ENCODE peak calls at places on chromosomes 12 and 14, in four cellular contexts. N, X, H and L are unnamed samples.

GRCh38 chr12:106125351-106126085 is 13.2 kb downstream of the NUAK1 start:
- DNase-seq in N (no peak), X (no peak), H (no peak), L (no peak)

GRCh38 chr12:11662369-11662768 is 12.9 kb downstream of the ETV6 start:
- DNase-seq in N (no peak), X (no peak), H (no peak), L (no peak)

GRCh38 chr14:81388236-81388801 is 11.8 kb downstream of the STON2 start:
- DNase-seq in N (no peak), X (no peak), H (no peak), L (no peak)

GRCh38 chr14:94132285-94132887 is 3.0 kb upstream of the IFI27L2 start:
- DNase-seq in N (peak; percentile 69), X (no peak), H (peak; percentile 52), L (no peak)

GRCh38 chr12:42326466-42327226 is 679 bp downstream of the PPHLN1 start:
- DNase-seq in N (peak; percentile 14), X (no peak), H (peak; percentile 32), L (no peak)

GRCh38 chr12:46983959-46984833 is 95.2 kb upstream of the PCED1B start:
- DNase-seq in N (peak; percentile 76), X (no peak), H (peak; percentile 27), L (no peak)

GRCh38 chr12:95949801-95950206 is 6.7 kb downstream of the AMDHD1 start:
- DNase-seq in N (no peak), X (no peak), H (no peak), L (no peak)

GRCh38 chr14:34733245-34733644 is 18.9 kb upstream of the CFL2 start:
- DNase-seq in N (no peak), X (no peak), H (no peak), L (no peak)

GRCh38 chr14:60723218-60724079 is 702 bp downstream of the SIX4 start:
- DNase-seq in N (peak; percentile 61), X (no peak), H (peak; percentile 72), L (no peak)

GRCh38 chr12:902581-902980 is 46.9 kb downstream of the RAD52 start:
- DNase-seq in N (no peak), X (no peak), H (no peak), L (no peak)

GRCh38 chr12:52043386-52044212 is 7.6 kb upstream of the NR4A1 start:
- DNase-seq in N (no peak), X (no peak), H (no peak), L (no peak)

DNA sequence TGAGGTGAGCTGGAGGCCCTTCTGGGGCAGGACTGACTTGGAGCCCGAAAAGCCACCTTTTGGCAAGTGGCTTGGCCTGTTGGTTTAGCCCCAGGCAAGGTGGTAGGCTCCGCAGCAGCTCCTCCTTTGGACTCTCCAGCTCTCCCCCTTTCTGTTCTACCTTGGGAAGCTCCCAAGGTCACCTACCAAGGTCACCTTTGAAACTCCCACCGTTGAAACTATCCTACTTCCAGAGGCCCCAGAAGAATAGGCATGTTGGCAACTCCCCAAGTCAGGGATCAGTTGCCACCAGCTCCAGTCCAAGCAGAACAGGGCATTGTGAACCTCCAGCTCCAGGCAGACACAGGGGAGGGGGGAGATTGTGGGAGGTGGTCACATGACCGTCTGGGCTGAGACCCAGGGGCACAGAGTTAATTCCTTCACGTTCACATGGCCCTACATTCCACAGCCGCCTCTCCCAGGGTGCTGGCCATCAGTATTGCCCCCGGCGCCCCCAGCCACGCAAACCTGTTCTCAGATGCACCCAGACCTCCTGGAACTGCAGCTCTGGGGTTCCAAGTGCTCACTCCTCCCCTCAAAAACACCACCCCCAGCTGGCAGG is 14.4 kb downstream of the IRF2BPL start:
- DNase-seq in N (no peak), X (no peak), H (peak; percentile 71), L (peak; percentile 38)
- TF ChIP-seq EP300 in N (no peak), X (no peak), H (no peak), L (no peak)

GRCh38 chr12:80293347-80293746 is 150.7 kb upstream of the PTPRQ start:
- DNase-seq in N (no peak), X (no peak), H (no peak), L (no peak)

GRCh38 chr12:80293759-80294158 is 150.3 kb upstream of the PTPRQ start:
- DNase-seq in N (no peak), X (no peak), H (no peak), L (no peak)

GRCh38 chr12:80291108-80291754 is 152.8 kb upstream of the PTPRQ start:
- DNase-seq in N (no peak), X (no peak), H (no peak), L (no peak)
- TF ChIP-seq EP300 in N (no peak), X (no peak), H (no peak), L (no peak)

GRCh38 chr12:79643821-79644220 is 46.9 kb downstream of the PAWR start:
- DNase-seq in N (no peak), X (no peak), H (no peak), L (no peak)
- TF ChIP-seq EP300 in N (no peak), X (no peak), H (no peak), L (no peak)

GRCh38 chr12:101607894-101608293 is 13.1 kb downstream of the MYBPC1 start:
- DNase-seq in N (no peak), X (no peak), H (no peak), L (no peak)

GRCh38 chr12:101609198-101609597 is 14.4 kb downstream of the MYBPC1 start:
- DNase-seq in N (no peak), X (no peak), H (no peak), L (no peak)

GRCh38 chr12:101604132-101604531 is 9.4 kb downstream of the MYBPC1 start:
- DNase-seq in N (no peak), X (no peak), H (no peak), L (no peak)

GRCh38 chr12:101612162-101612916 is 17.6 kb downstream of the MYBPC1 start:
- DNase-seq in N (no peak), X (no peak), H (no peak), L (no peak)

DNA sequence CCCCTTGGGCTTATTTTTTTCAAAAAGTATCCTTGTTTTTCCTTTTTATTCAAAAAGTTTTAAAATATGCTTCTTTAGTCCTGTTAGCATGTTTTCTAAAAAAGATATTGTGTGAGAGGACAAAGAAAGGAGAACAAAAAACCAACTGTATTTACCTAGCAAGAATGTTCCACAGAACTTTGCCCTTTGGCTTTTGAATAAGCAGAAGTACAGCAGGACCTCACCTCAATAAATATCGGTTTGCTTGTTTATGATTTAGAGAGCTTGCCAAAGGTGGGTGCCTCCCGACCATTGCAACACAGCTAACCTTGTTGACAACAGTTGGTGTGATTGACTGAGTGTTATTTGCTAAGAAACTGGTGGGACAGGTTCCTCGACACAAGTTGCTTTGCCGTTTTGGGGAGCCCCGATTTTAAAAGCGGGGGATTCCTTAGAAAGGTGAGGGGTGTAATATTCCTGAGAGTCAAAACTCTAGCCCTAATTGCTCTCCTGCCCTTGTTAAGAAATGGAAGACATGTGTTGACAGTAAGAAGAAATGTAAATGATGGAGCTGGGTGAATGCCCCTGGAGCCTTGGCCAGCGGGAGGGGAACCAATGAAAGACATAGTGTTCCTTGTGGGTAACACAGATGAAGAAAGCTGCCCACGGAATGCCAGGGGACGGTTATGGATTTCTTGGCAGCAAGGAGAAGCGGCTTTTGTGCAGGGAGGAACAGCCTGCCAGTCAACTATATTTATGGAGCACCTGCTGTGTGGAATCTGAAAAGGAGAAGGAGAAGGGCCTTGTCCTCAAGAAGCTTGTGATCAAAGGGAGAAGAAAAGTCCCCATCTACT is 13.7 kb downstream of the MYBPC1 start:
- DNase-seq in N (no peak), X (no peak), H (no peak), L (no peak)
- TF ChIP-seq EP300 in N (no peak), X (no peak), H (no peak), L (no peak)